ENCODE peak calls at places on chromosomes 1 and 21, in five cellular contexts. One of them, this sample, is unnamed.

GRCh38 chr1:2228684-2229031 is 539 bp downstream of the SKI start:
- DNase-seq in AG09319: no peak
- DNase-seq in CD8-positive, alpha-beta T cell: peak
- DNase-seq in GM12865: peak
- DNase-seq in glutamatergic neuron: no peak
- DNase-seq in this sample: no peak

GRCh38 chr1:160078392-160079195 is 2.7 kb upstream of the KCNJ9 start:
- DNase-seq in CD8-positive, alpha-beta T cell: peak
- DNase-seq in GM12865: peak
- DNase-seq in glutamatergic neuron: peak
- DNase-seq in AG09319: no peak
- DNase-seq in this sample: peak

GRCh38 chr1:68376441-68376840 is 73.3 kb downstream of the RPE65 start:
- DNase-seq in GM12865: no peak
- DNase-seq in glutamatergic neuron: no peak
- DNase-seq in AG09319: no peak
- DNase-seq in CD8-positive, alpha-beta T cell: no peak
- DNase-seq in this sample: no peak

GRCh38 chr1:223712184-223712855 is at the start of gene CAPN2:
- DNase-seq in CD8-positive, alpha-beta T cell: peak
- DNase-seq in GM12865: peak
- DNase-seq in glutamatergic neuron: peak
- DNase-seq in AG09319: peak
- DNase-seq in this sample: peak

GRCh38 chr1:200934676-200935245 is 40.1 kb downstream of the INAVA start:
- DNase-seq in AG09319: no peak
- DNase-seq in CD8-positive, alpha-beta T cell: no peak
- DNase-seq in GM12865: no peak
- DNase-seq in glutamatergic neuron: no peak
- DNase-seq in this sample: no peak

GRCh38 chr1:203475012-203475981 is at the start of gene PRELP:
- DNase-seq in AG09319: peak
- DNase-seq in GM12865: no peak
- DNase-seq in CD8-positive, alpha-beta T cell: no peak
- DNase-seq in glutamatergic neuron: no peak
- DNase-seq in this sample: no peak

GRCh38 chr1:228114827-228115226 is 5.7 kb upstream of the MRPL55 start:
- DNase-seq in GM12865: no peak
- DNase-seq in CD8-positive, alpha-beta T cell: no peak
- DNase-seq in AG09319: no peak
- DNase-seq in glutamatergic neuron: no peak
- DNase-seq in this sample: no peak

GRCh38 chr1:219790834-219791615 is 137.3 kb downstream of the SLC30A10 start:
- DNase-seq in glutamatergic neuron: no peak
- DNase-seq in GM12865: no peak
- DNase-seq in AG09319: no peak
- DNase-seq in CD8-positive, alpha-beta T cell: no peak
- DNase-seq in this sample: no peak

GRCh38 chr1:11787804-11788436 is 17.8 kb downstream of the MTHFR start:
- DNase-seq in glutamatergic neuron: no peak
- DNase-seq in GM12865: no peak
- DNase-seq in AG09319: no peak
- DNase-seq in CD8-positive, alpha-beta T cell: no peak
- DNase-seq in this sample: no peak

GRCh38 chr1:104648269-104648691 is 898.6 kb downstream of the AMY1C start:
- DNase-seq in GM12865: peak
- DNase-seq in CD8-positive, alpha-beta T cell: no peak
- DNase-seq in AG09319: no peak
- DNase-seq in glutamatergic neuron: no peak
- DNase-seq in this sample: no peak

GRCh38 chr1:164180824-164181223 is 378.2 kb upstream of the PBX1 start:
- DNase-seq in CD8-positive, alpha-beta T cell: no peak
- DNase-seq in AG09319: no peak
- DNase-seq in glutamatergic neuron: no peak
- DNase-seq in GM12865: no peak
- DNase-seq in this sample: no peak

GRCh38 chr1:234848972-234849641 is 239.1 kb upstream of the IRF2BP2 start:
- DNase-seq in AG09319: no peak
- DNase-seq in glutamatergic neuron: no peak
- DNase-seq in GM12865: no peak
- DNase-seq in CD8-positive, alpha-beta T cell: no peak
- DNase-seq in this sample: no peak

GRCh38 chr1:41662656-41663437 is 178.4 kb upstream of the EDN2 start:
- DNase-seq in glutamatergic neuron: peak
- DNase-seq in AG09319: no peak
- DNase-seq in CD8-positive, alpha-beta T cell: peak
- DNase-seq in GM12865: peak
- DNase-seq in this sample: peak

GRCh38 chr1:174352117-174352516 is 95.6 kb upstream of the GPR52 start:
- DNase-seq in GM12865: no peak
- DNase-seq in CD8-positive, alpha-beta T cell: no peak
- DNase-seq in glutamatergic neuron: no peak
- DNase-seq in AG09319: no peak
- DNase-seq in this sample: no peak

GRCh38 chr1:67144696-67145095 is 9.9 kb upstream of the C1orf141 start:
- DNase-seq in AG09319: no peak
- DNase-seq in glutamatergic neuron: no peak
- DNase-seq in CD8-positive, alpha-beta T cell: peak
- DNase-seq in GM12865: peak
- DNase-seq in this sample: no peak

GRCh38 chr1:7845761-7846160 is 7.1 kb downstream of the UTS2 start:
- DNase-seq in GM12865: no peak
- DNase-seq in CD8-positive, alpha-beta T cell: no peak
- DNase-seq in glutamatergic neuron: no peak
- DNase-seq in AG09319: no peak
- DNase-seq in this sample: no peak

DNA sequence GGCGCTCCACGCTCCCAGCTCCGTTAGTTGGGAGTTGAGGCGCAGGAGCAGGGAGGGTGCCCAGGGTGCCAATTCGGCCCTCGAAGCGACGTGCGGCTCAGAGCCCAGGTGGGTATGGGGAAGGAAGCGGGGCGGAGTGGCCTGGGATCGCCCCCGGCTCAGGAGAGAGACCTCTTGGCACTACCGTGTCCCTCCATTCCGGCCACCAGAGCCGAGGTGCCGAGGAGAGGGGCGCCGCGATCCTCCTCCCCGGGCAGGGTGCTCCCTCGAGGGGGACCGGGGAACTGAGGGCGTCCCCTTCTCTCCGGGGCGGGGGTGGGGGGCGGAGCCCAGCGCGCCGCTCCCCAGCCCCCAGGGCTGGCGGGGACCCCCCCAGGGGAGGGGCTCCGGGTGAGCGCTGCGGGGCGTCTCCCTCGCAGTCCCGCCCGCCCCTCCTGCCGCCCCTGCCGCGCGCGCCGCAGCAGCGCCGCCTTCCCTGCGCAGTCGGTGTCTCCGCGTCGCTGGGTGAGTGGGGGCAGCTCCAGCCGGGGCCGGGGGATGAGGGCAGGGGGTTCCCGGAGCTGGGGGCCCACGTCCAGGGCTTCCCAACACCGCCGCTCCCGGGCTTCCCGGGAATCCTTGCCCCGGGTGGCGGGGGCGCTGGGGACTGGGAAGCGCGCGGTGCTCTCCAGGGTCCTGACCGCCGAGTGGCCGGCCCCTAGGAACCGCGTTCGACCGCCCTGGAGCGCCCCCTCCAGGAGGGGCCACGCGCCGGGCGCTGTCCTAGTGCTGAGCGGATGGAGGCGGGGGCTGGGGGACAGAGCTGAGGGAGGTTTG is at the start of gene HPCA:
- DNase-seq in AG09319: no peak
- DNase-seq in GM12865: peak
- DNase-seq in glutamatergic neuron: peak
- DNase-seq in CD8-positive, alpha-beta T cell: peak
- DNase-seq in this sample: peak
- TF ChIP-seq CTCF in AG09319: peak
- TF ChIP-seq CTCF in GM12865: peak
- TF ChIP-seq CTCF in glutamatergic neuron: peak
- TF ChIP-seq CTCF in CD8-positive, alpha-beta T cell: peak
- TF ChIP-seq CTCF in this sample: peak

GRCh38 chr1:15325375-15326085 is 78.5 kb downstream of the FHAD1 start:
- DNase-seq in glutamatergic neuron: no peak
- DNase-seq in AG09319: no peak
- DNase-seq in CD8-positive, alpha-beta T cell: no peak
- DNase-seq in GM12865: no peak
- DNase-seq in this sample: no peak
- TF ChIP-seq CTCF in glutamatergic neuron: no peak
- TF ChIP-seq CTCF in AG09319: no peak
- TF ChIP-seq CTCF in CD8-positive, alpha-beta T cell: no peak
- TF ChIP-seq CTCF in GM12865: no peak
- TF ChIP-seq CTCF in this sample: no peak

GRCh38 chr1:151165738-151166505 is at the start of the genes LYSMD1 and SCNM1:
- DNase-seq in AG09319: peak
- DNase-seq in CD8-positive, alpha-beta T cell: peak
- DNase-seq in GM12865: peak
- DNase-seq in glutamatergic neuron: peak
- DNase-seq in this sample: peak
- TF ChIP-seq CTCF in AG09319: no peak
- TF ChIP-seq CTCF in CD8-positive, alpha-beta T cell: no peak
- TF ChIP-seq CTCF in GM12865: no peak
- TF ChIP-seq CTCF in glutamatergic neuron: no peak
- TF ChIP-seq CTCF in this sample: no peak

DNA sequence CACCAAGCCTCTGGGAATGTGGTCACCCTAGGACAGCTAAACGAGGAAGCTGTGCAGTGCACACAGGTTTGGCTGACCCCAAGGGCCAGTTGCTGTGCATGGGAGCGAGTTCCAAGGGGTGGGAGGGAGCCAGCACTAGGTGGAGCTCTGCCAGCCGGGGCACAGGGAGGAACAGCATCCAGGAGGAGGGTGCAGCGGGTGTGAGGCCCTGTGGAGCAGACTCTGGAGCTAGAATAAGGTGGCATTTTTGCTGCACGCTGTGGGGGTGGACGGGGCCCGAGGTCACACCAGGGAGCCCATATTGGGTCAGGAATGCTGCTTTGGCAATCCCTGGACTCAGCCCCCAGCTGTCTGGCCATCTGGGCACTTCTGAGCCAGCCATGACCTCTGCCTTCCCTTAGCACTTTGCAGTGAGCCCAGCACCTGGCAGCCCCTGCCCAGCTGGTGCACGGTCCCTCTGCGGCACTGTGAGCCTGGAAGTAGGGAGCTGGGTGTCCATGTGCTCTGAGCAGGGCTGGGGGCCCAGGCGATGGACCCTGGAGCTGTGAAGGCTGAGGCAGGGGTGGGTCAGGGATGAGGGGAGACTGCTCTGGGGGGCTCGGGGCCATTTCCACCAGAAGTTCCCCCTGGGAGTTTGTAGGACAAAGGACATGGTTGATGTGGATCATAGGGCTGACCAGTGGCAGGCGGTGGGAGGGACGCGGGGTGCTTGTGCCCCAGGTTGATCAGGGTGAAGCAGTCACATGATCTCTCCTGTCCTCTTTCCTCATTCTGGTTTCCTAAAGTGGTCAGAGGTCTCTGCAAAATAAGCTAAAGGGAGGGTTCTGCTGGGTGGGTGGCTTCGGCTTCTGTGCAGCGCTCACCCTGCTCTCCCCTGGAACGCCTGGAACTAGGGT is 8.9 kb downstream of the PDXK start:
- DNase-seq in GM12865: peak
- DNase-seq in glutamatergic neuron: peak
- DNase-seq in AG09319: no peak
- DNase-seq in CD8-positive, alpha-beta T cell: no peak
- DNase-seq in this sample: no peak
- TF ChIP-seq CTCF in GM12865: no peak
- TF ChIP-seq CTCF in glutamatergic neuron: no peak
- TF ChIP-seq CTCF in AG09319: no peak
- TF ChIP-seq CTCF in CD8-positive, alpha-beta T cell: no peak
- TF ChIP-seq CTCF in this sample: no peak